ENCODE peak calls at places on chromosomes 4 and X, in six cellular contexts. B is HepG2, R is esophagus muscularis mucosa, S is sigmoid colon, X is SK-N-SH, N is suprapubic skin. K is an unnamed sample.

GRCh38 chr4:76588268-76588667 is 153.2 kb downstream of the SHROOM3 start:
- DNase-seq in B (no peak), R (no peak), S (no peak), X (no peak), N (no peak), K (no peak)

GRCh38 chrX:20315140-20315539 is 48.4 kb upstream of the RPS6KA3 start:
- DNase-seq in B (no peak), R (no peak), S (no peak), X (no peak), N (no peak), K (no peak)

GRCh38 chr4:41160856-41161255 is 53.5 kb downstream of the APBB2 start:
- DNase-seq in B (no peak), R (peak), S (no peak), X (no peak), N (no peak), K (no peak)

GRCh38 chrX:86148024-86148511 is at the start of gene DACH2:
- DNase-seq in B (peak), R (no peak), S (peak), X (peak), N (no peak), K (peak)

GRCh38 chr4:130646886-130647285 is 1550.9 kb downstream of the C4orf33 start:
- DNase-seq in B (no peak), R (no peak), S (no peak), X (no peak), N (no peak), K (no peak)

GRCh38 chr4:34250562-34250961 is 1993.8 kb downstream of the ARAP2 start:
- DNase-seq in B (no peak), R (no peak), S (no peak), X (no peak), N (no peak), K (no peak)

GRCh38 chr4:14178421-14178820 is 550.9 kb upstream of the BOD1L1 start:
- DNase-seq in B (no peak), R (no peak), S (no peak), X (no peak), N (no peak), K (no peak)

GRCh38 chr4:113534698-113535097 is 226.8 kb downstream of the CAMK2D start:
- DNase-seq in B (no peak), R (no peak), S (no peak), X (no peak), N (no peak), K (no peak)

GRCh38 chrX:39895228-39896110 is 202.3 kb downstream of the BCOR start:
- DNase-seq in B (no peak), R (no peak), S (no peak), X (no peak), N (no peak), K (peak)

DNA sequence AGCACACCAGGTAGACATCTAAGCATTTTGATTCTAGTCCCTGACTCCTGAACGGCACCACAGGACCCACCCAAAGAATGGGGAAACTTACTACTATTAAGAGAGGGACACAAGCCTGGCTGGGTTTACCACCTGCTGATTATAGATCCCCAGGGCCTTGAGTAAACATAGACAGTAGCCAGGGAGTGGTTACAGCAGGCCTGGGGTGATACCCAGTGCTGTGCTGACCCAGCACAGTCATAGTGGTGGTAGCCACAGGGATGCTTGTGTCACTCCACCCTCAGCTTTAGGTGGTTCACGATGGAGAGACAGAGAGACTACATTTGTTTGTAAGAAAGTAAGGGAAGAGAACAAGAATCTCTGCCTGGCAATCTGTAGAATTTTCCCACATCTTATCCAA is 11.7 kb downstream of the CYSLTR1 start:
- DNase-seq in B (no peak), R (no peak), S (no peak), X (no peak), N (no peak), K (no peak)
- TF ChIP-seq EP300 in B (no peak), R (no peak), S (no peak), X (no peak), N (no peak), K (no peak)

GRCh38 chr4:1839306-1839705 is 16.6 kb downstream of the LETM1 start:
- DNase-seq in B (no peak), R (no peak), S (no peak), X (no peak), N (no peak), K (peak)
- TF ChIP-seq POLR2AphosphoS5 in B (no peak), R (no peak), S (no peak), X (no peak), N (no peak), K (no peak)

DNA sequence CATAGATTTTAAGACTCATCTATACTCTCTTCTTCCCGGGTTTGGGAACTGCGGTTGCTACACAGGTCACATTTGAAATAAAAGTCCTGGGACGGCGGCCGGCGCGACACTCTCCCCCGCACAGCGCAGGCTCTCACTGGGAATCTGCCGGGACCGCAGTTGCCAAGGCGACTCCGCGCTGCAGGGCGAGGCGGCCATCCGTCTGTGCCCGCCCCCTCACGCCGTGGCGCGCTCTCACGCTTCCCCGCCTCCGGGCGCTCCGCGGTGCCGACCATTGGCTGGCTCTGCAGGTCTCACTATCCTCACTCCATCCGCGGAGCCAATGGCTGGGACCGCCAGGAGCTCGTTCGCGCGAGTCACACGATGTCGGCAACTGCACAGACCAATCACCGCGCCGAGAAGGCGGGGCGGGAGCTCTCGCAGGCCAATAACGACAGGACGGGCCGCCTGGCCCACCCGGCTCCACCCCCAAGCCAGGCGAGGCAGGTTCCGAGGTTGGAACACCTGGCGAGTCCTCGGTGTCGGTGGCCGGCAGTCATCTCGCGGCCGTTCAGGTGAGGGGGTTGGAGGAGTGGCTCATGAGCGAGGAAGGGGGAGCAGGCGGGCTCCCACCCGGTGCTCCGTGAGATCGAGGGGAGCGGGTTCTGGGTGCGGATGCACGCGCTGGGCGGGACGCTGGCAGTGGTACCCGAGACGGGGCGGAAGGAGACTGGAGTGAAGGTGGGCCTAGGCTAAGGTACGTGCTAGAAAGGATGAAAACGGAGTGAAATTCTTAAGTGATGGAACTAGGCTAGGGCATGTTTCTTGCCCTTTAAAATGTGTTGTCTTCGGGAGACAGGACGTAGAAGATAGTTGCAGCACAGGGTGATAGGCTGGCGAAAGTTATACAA is at the start of gene MSMO1:
- DNase-seq in B (peak), R (peak), S (peak), X (peak), N (peak), K (peak)
- TF ChIP-seq EP300 in B (peak), R (no peak), S (no peak), X (no peak), N (no peak), K (no peak)

GRCh38 chrX:15576019-15576418 is 24.7 kb downstream of the ACE2 start:
- DNase-seq in B (no peak), R (no peak), S (no peak), X (no peak), N (no peak), K (no peak)

DNA sequence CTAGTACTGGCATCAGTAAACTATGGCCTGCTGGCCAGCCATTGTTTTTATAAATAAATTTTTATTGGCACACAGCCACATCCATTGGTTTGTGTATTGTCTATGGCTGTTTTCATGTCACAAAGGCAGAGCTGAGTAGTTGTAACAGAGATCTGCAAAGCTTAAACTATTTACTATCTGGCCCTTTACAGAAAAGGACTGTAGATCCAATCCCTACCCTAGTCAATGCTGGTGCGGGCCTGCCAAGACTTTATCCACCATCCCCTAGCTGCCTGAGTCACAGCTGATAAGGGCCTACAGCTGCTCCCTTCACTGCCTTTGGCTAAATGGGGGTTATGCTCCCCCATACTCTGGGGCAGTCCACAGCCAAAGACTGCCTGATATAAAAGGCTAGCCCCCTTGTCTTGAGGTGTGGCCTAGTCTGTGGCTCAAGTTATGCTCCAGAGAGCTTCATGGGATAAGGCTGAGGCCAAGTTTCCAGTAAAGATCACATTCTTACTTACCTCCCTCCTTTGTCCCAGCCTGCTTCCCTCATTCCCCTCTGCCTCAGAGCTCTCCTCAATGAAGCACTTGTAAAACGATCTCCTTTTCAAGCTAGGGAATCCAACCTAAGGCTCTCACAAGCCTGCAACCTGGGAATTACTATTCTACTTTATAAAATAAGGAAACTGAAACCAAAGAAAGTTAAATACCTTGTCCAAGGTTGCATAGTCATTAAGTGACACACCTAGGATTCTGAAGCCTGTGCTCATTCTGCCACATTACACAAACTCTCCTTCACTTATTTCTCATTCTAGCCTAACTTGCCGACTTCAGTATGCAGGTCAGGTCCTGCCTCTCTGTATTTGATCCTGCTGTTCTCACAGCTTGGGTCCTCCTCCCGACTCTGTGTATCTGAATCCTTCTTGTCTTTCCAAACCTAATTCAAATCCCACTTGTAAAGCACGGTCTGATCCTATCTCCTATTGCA is 20.7 kb downstream of the ACE2 start:
- DNase-seq in B (no peak), R (no peak), S (no peak), X (no peak), N (no peak), K (peak)
- TF ChIP-seq POLR2AphosphoS5 in B (no peak), R (no peak), S (no peak), X (no peak), N (no peak), K (no peak)

GRCh38 chr4:122920473-122920872 is 1.9 kb downstream of the NUDT6 start:
- DNase-seq in B (no peak), R (no peak), S (no peak), X (no peak), N (no peak), K (no peak)

GRCh38 chr4:122921300-122921699 is 1.1 kb downstream of the NUDT6 start:
- DNase-seq in B (no peak), R (no peak), S (no peak), X (no peak), N (no peak), K (no peak)

GRCh38 chr4:122922877-122923511 is 597 bp upstream of the NUDT6 start:
- DNase-seq in B (peak), R (peak), S (peak), X (peak), N (peak), K (peak)

GRCh38 chr4:122917731-122918130 is 4.7 kb downstream of the NUDT6 start:
- DNase-seq in B (no peak), R (no peak), S (no peak), X (no peak), N (no peak), K (no peak)

DNA sequence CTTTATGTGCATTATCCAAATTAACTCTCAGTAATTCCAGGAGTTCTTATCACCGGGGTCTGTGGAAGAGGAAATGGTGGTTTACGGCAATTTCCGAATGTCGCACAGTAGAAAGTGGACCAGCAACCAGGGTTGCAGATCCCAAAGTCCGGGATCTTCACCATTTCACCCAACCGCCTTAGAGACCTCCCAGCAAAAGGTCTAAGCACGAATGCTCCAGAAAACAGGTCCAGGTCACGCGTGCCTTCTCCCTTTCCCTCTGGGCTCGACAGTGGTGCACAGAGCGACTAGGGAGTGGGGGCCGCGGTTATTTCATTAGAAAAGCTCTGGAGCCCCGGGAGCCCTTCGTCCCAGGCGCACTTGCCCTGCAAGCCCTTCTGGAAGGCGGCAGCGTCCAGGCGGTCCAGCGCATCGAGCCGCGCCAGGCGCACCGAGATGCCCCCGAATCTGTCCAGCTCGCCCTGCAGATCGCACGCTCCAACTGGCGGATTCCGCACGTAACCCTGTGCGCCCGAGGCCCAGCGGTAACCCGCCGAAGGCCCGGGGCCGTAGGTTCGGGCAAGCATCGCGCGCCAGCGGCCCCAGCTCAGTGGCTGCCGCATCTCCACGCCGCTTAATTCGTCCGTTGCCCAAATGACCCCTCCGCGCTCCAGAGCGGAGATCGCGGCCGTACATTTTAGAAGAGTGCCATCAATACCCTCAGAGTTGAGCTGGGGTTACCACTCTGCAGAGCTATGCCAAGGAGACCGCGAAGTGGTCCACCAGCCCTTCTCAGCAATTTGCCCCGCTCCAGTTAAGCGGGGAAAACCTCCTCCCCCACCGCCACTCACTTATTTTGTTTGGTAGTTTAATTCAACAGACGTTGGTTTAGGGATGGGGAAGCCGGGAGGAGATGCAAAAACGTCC is at the start of gene NUDT6:
- DNase-seq in B (peak), R (peak), S (peak), X (peak), N (peak), K (peak)
- TF ChIP-seq EP300 in B (no peak), R (no peak), S (no peak), X (no peak), N (no peak), K (no peak)

GRCh38 chr4:87109121-87109520 is 111.3 kb downstream of the KLHL8 start:
- DNase-seq in B (no peak), R (no peak), S (no peak), X (peak), N (no peak), K (no peak)

GRCh38 chr4:87105101-87105852 is 115.1 kb downstream of the KLHL8 start:
- DNase-seq in B (peak), R (no peak), S (no peak), X (no peak), N (no peak), K (no peak)

GRCh38 chr4:87109945-87110344 is 110.5 kb downstream of the KLHL8 start:
- DNase-seq in B (no peak), R (no peak), S (no peak), X (no peak), N (no peak), K (no peak)

GRCh38 chr4:87112063-87112462 is 108.4 kb downstream of the KLHL8 start:
- DNase-seq in B (no peak), R (no peak), S (no peak), X (no peak), N (no peak), K (no peak)

DNA sequence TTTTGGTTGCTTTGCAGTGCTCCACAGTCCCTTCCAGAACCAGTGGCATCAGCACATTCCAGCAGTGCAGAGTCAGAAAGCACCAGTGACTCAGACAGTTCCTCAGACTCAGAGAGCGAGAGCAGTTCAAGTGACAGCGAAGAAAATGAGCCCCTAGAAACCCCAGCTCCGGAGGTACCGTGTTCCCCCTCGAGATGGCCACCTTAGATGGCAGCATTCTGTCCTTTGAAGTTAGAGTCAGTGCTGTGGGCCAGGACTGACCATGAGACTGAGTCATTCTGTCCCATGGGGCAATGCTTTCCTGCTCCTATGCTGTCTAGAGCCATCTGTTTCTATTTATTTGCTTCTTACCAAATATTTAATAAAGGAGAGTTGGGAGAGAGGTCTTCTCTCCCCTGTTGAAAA is 112.3 kb downstream of the KLHL8 start:
- DNase-seq in B (no peak), R (no peak), S (peak), X (peak), N (no peak), K (no peak)
- TF ChIP-seq POLR2AphosphoS5 in B (no peak), R (peak), S (no peak), X (peak), N (peak), K (peak)

DNA sequence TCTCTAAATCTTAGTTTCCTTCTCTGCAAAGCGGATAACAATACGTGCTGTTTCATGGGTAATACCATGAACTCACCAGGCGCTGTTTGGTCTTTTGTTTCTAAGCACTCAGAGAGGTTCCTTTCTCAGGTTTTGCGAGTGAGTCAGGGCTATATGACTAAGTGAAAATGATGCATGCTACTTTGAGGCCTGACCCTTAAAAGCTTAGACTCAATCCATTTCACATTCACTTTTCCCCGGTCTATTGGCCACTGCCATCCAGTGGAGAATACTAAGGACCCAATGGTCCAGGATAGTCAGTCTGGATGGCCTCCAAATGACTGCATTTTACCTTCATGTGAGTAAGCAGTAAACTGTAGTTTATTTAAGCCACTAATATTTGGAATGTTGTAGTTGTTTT is 400.8 kb upstream of the SLIT2 start:
- DNase-seq in B (no peak), R (no peak), S (no peak), X (no peak), N (no peak), K (no peak)
- TF ChIP-seq EP300 in B (no peak), R (no peak), S (no peak), X (no peak), N (no peak), K (no peak)

DNA sequence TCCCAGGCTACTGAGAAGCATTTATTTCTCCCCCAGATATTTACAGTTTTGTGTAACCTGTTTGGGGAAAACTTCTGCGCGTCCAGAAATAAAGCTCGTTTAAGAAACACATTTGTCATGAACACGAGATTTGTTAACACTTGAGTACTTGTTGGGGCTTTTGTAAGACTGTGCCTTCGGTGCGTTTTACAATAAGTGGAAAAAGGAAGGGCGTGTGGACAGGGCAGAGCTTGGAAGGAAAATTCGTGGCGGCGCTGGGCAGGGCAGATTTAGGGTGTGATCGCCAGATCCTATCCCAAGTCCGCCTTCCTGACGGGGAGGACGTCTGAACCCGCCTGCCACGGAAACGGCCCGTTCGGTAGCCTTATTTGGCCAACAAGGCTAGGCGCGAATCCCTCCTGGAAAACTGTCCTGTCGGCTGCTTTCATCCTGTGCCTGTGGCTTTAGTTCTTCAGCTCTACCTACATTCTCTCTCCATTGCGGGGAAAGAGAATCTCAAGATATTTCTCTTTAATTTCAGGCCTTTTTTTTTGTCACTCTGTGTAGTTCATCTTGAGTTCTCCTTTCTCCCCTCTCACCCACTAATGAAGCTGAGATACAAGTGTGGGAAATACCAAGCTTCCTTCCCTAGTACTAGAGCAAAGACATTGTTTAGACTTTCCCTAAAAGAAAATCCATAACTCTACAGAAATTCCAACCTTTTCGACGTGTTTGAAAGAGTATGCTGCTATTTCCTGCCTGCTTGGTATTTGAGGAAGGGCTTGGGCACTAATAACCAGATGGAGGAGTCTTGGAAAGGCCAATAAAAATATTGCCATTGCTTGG is 946 bp downstream of the PDLIM5 start:
- DNase-seq in B (peak), R (peak), S (peak), X (peak), N (peak), K (peak)
- TF ChIP-seq POLR2AphosphoS5 in B (no peak), R (peak), S (peak), X (no peak), N (peak), K (peak)

K was measured in stomach.